ENCODE peak calls at places on chromosomes 7 and 10, in nine cellular contexts. M, A, D, Q, V, U, Y, X and C are unnamed samples.

GRCh38 chr7:127665922-127666321 is 13.9 kb downstream of the SND1 start:
- DNase-seq in U (no peak), V (no peak), M (no peak), Q (no peak), D (no peak), Y (no peak), X (no peak), A (no peak), C (no peak)

GRCh38 chr7:52088008-52088787 is 771.6 kb upstream of the COBL start:
- DNase-seq in D (no peak), V (no peak), Q (no peak), U (peak; percentile 27), Y (no peak), X (no peak), M (no peak), A (no peak), C (no peak)

GRCh38 chr7:101817031-101817929 is at the start of gene CUX1:
- DNase-seq in D (peak; percentile 25), Q (peak; percentile 70), A (peak; percentile 30), U (peak; percentile 62), V (no peak), M (peak; percentile 63), Y (no peak), X (peak; percentile 90), C (peak; percentile 61)

GRCh38 chr7:21898265-21898930 is 47.3 kb downstream of the CDCA7L start:
- DNase-seq in Q (no peak), M (no peak), X (peak; percentile 83), A (no peak), Y (no peak), V (no peak), U (no peak), D (no peak), C (no peak)

GRCh38 chr7:134669845-134670373 is 23.3 kb downstream of the BPGM start:
- DNase-seq in U (peak; percentile 57), Y (peak; percentile 96), Q (no peak), M (peak; percentile 72), D (peak; percentile 23), V (peak; percentile 27), A (no peak), X (no peak), C (peak; percentile 67)

GRCh38 chr10:24437302-24437701 is 228.4 kb downstream of the KIAA1217 start:
- DNase-seq in V (no peak), U (no peak), Y (no peak), D (no peak), X (no peak), A (no peak), Q (no peak), M (no peak), C (no peak)

GRCh38 chr7:43584200-43584586 is 1.3 kb downstream of the STK17A start:
- DNase-seq in X (no peak), M (no peak), D (peak; percentile 10), Q (no peak), Y (peak; percentile 71), U (no peak), V (no peak), A (peak; percentile 79), C (peak; percentile 62)

GRCh38 chr7:28685660-28686417 is 272.3 kb downstream of the TRIL start:
- DNase-seq in A (peak; percentile 68), Q (peak; percentile 98), M (peak; percentile 78), X (peak; percentile 83), Y (peak; percentile 99), V (peak; percentile 65), D (peak; percentile 97), U (peak; percentile 95), C (peak; percentile 95)

GRCh38 chr10:50600831-50601466 is 22.8 kb downstream of the SGMS1 start:
- DNase-seq in X (no peak), D (no peak), Q (no peak), U (no peak), V (no peak), A (no peak), Y (peak; percentile 49), M (no peak), C (no peak)

GRCh38 chr7:49783446-49783845 is 10.0 kb downstream of the VWC2 start:
- DNase-seq in A (no peak), Q (no peak), Y (no peak), V (no peak), X (no peak), D (peak; percentile 77), U (peak; percentile 71), M (no peak), C (no peak)

GRCh38 chr10:43574035-43574892 is at the start of gene ZNF239:
- DNase-seq in A (no peak), X (peak; percentile 96), V (peak; percentile 37), U (peak; percentile 86), Q (peak; percentile 95), D (peak; percentile 89), M (peak; percentile 27), Y (peak; percentile 84), C (peak; percentile 89)

GRCh38 chr10:128102480-128103228 is 23.6 kb downstream of the MKI67 start:
- DNase-seq in Q (no peak), X (no peak), V (no peak), A (no peak), M (no peak), D (no peak), U (peak; percentile 48), Y (no peak), C (no peak)
- TF ChIP-seq POLR2A in Q (no peak), X (no peak), V (no peak), A (no peak), M (no peak), D (no peak), U (no peak), Y (no peak), C (no peak)

DNA sequence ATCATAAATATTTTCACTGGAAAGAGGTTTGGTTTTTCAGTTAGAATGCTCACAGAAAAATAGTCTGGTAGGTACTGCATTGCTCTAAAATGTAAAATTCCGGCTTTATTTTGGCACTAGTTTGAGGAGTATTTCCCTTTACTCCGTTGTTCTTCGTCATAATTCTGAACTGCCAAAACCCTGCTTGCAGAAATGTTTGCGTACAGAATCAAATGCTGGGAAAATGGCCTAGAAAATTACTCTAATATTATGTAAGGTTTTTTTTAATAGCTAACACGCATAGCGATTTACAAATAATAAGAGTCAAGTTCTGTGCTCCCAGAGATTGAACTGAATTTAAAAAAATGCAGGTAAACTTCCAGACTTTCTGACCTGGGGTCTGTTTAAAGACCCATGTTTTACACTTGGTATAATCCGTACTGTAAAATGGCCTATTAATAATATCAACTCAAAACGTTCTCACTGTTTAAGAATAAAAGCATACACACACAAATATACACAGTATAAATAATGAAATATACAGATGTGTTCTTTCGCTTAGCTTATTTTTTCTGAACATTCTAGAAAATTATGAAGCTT is 23.6 kb upstream of the ANLN start:
- DNase-seq in U (no peak), A (no peak), D (no peak), Y (no peak), X (no peak), V (no peak), Q (no peak), M (no peak), C (no peak)
- H3K27ac ChIP-seq in U (no peak overlapping the region), A (peak overlapping the region; percentile 67), D (no peak overlapping the region), Y (no peak overlapping the region), X (no peak overlapping the region), V (peak overlapping the region; percentile 57), Q (no peak overlapping the region), M (peak overlapping the region; percentile 88), C (peak overlapping the region; percentile 95)

DNA sequence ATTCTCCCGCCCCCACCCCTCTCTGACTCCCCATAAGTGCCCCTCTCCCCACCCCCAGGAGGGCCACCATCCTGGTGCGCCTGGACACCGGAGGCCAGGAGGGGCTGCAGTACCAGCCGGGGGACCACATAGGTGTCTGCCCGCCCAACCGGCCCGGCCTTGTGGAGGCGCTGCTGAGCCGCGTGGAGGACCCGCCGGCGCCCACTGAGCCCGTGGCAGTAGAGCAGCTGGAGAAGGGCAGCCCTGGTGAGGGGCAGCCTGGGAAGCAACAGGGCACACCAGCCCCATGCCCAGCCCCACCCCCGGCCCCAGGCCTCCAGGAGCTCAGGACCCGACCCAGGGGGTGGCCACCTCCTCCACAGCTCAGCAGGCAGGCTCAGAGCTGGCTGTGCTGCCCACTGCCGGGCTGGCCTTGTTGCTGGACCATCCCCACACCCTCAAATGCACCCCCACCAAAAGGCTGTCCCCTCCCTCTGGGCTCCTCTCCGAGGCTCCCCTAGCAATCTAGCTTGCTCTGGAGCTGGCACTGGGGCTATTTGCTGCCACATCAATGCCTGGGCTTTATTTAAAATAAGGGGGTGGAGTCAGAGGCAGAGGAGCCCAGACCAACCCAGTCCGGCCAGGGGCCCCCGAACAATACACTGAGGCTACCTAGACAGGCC is 14.8 kb downstream of the ATG9B start:
- DNase-seq in M (no peak), V (no peak), Q (no peak), Y (no peak), A (peak; percentile 43), D (no peak), X (no peak), U (no peak), C (no peak)
- TF ChIP-seq CTCF in M (no peak), V (peak; percentile 55), Q (no peak), Y (no peak), A (peak; percentile 64), D (no peak), X (no peak), U (no peak), C (no peak)

GRCh38 chr10:102502337-102503151 is at the start of gene ACTR1A:
- DNase-seq in V (peak; percentile 100), X (peak; percentile 98), Q (peak; percentile 99), U (peak; percentile 97), Y (peak; percentile 100), M (peak; percentile 94), D (peak; percentile 97), A (peak; percentile 100), C (peak; percentile 97)

GRCh38 chr10:102504179-102504975 is 605 bp downstream of the SUFU start:
- DNase-seq in A (no peak), M (no peak), Q (peak; percentile 74), X (peak; percentile 89), D (peak; percentile 39), U (peak; percentile 11), V (no peak), Y (peak; percentile 45), C (peak; percentile 30)

GRCh38 chr10:102502029-102502336 is 529 bp downstream of the ACTR1A start:
- DNase-seq in A (peak; percentile 97), V (peak; percentile 100), M (peak; percentile 98), X (peak; percentile 98), D (peak; percentile 100), Y (peak; percentile 99), U (peak; percentile 100), Q (peak; percentile 100), C (peak; percentile 99)

GRCh38 chr10:102504976-102505300 is 1.2 kb downstream of the SUFU start:
- DNase-seq in Q (peak; percentile 49), U (no peak), X (peak; percentile 51), A (no peak), D (no peak), M (no peak), Y (no peak), V (no peak), C (no peak)

DNA sequence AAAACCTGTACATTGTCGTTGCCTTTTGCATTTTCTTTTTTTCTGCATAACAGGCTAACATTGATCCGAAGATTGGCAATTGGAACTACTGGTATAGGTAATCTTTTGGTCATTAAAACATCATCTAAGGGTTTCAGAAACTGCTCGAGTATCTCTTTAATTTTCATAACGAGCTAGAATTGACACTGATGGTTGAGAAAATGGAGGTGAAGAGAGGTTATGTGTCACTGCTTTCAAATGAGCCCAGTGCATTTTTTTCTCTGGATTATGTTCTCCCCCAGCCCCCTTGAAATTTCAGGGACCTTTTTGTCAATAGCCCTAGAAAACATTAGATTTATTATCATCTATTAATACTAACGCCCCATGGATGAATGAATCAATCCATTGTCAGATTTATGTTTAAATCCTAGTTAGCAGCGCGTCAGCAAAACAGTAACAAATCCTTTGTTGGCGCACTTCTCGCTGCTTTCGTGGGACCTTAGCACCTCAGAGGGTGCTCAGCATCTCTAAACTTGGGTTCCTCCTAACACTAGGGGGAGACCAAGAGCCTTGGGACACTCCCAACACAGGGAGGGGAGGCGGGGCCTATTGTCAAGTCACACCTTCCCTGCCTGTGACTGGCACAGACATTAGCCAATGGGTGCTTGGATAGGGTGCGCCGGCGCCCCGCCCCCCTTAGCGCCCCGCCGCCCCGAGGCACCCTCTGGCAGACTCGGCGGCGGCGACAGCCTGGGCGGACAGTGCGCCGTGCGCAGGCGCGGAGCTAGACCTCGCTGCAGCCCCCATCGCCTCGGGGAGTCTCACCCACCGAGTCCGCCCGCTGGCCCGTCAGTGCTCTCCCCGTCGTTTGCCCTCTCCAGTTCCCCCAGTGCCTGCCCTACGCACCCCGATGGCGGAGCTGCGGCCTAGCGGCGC is at the start of gene SUFU:
- DNase-seq in X (peak; percentile 99), D (peak; percentile 99), M (peak; percentile 88), U (peak; percentile 98), Q (peak; percentile 99), A (peak; percentile 98), Y (peak; percentile 99), V (peak; percentile 100), C (peak; percentile 99)
- TF ChIP-seq POLR2A in X (no peak), D (no peak), M (peak; percentile 96), U (peak; percentile 69), Q (peak; percentile 12), A (peak; percentile 94), Y (peak; percentile 67), V (peak; percentile 53), C (peak; percentile 69)